ENCODE peak calls at places on chromosome 13, in seven cellular contexts. One of them, this sample, is unnamed.

GRCh38 chr13:53601181-53601580 is 572.6 kb downstream of the OLFM4 start:
- DNase-seq in mucosa of gallbladder: no peak
- DNase-seq in fibroblast of gingiva: no peak
- DNase-seq in osteoblast: no peak
- DNase-seq in hypothalamus: no peak
- DNase-seq in SK-N-MC: no peak
- DNase-seq in GM03348: no peak
- DNase-seq in this sample: no peak

GRCh38 chr13:44758595-44759221 is 182.6 kb upstream of the TSC22D1 start:
- DNase-seq in mucosa of gallbladder: no peak
- DNase-seq in fibroblast of gingiva: peak; percentile 47
- DNase-seq in osteoblast: peak; percentile 92
- DNase-seq in hypothalamus: no peak
- DNase-seq in SK-N-MC: no peak
- DNase-seq in GM03348: peak; percentile 87
- DNase-seq in this sample: no peak

GRCh38 chr13:101917833-101918755 is 465.6 kb downstream of the ITGBL1 start:
- DNase-seq in mucosa of gallbladder: no peak
- DNase-seq in fibroblast of gingiva: no peak
- DNase-seq in osteoblast: peak; percentile 50
- DNase-seq in hypothalamus: no peak
- DNase-seq in SK-N-MC: no peak
- DNase-seq in GM03348: peak; percentile 2
- DNase-seq in this sample: peak; percentile 7

GRCh38 chr13:37446503-37446902 is 152.1 kb downstream of the POSTN start:
- DNase-seq in mucosa of gallbladder: no peak
- DNase-seq in fibroblast of gingiva: peak; percentile 89
- DNase-seq in osteoblast: peak; percentile 57
- DNase-seq in hypothalamus: no peak
- DNase-seq in SK-N-MC: no peak
- DNase-seq in GM03348: peak; percentile 81
- DNase-seq in this sample: no peak

GRCh38 chr13:62512194-62513141 is 1096.8 kb upstream of the PCDH20 start:
- DNase-seq in mucosa of gallbladder: peak; percentile 14
- DNase-seq in fibroblast of gingiva: no peak
- DNase-seq in osteoblast: peak; percentile 26
- DNase-seq in hypothalamus: no peak
- DNase-seq in SK-N-MC: no peak
- DNase-seq in GM03348: peak; percentile 26
- DNase-seq in this sample: peak; percentile 80

GRCh38 chr13:81133066-81133465 is 792.1 kb upstream of the SPRY2 start:
- DNase-seq in mucosa of gallbladder: no peak
- DNase-seq in fibroblast of gingiva: no peak
- DNase-seq in osteoblast: no peak
- DNase-seq in hypothalamus: no peak
- DNase-seq in SK-N-MC: no peak
- DNase-seq in GM03348: no peak
- DNase-seq in this sample: no peak

GRCh38 chr13:93146584-93147292 is 79.9 kb upstream of the GPC6 start:
- DNase-seq in mucosa of gallbladder: no peak
- DNase-seq in fibroblast of gingiva: no peak
- DNase-seq in osteoblast: no peak
- DNase-seq in hypothalamus: no peak
- DNase-seq in SK-N-MC: no peak
- DNase-seq in GM03348: peak; percentile 44
- DNase-seq in this sample: peak; percentile 58

GRCh38 chr13:20728579-20729300 is 25.2 kb downstream of the IL17D start:
- DNase-seq in mucosa of gallbladder: no peak
- DNase-seq in fibroblast of gingiva: no peak
- DNase-seq in osteoblast: no peak
- DNase-seq in hypothalamus: no peak
- DNase-seq in SK-N-MC: no peak
- DNase-seq in GM03348: peak; percentile 34
- DNase-seq in this sample: no peak

GRCh38 chr13:31154939-31155338 is 6.8 kb downstream of the HSPH1 start:
- DNase-seq in mucosa of gallbladder: no peak
- DNase-seq in fibroblast of gingiva: no peak
- DNase-seq in osteoblast: no peak
- DNase-seq in hypothalamus: no peak
- DNase-seq in SK-N-MC: no peak
- DNase-seq in GM03348: no peak
- DNase-seq in this sample: no peak

GRCh38 chr13:110376120-110376519 is 69.0 kb downstream of the COL4A2 start:
- DNase-seq in mucosa of gallbladder: no peak
- DNase-seq in fibroblast of gingiva: no peak
- DNase-seq in osteoblast: peak; percentile 56
- DNase-seq in hypothalamus: no peak
- DNase-seq in SK-N-MC: no peak
- DNase-seq in GM03348: no peak
- DNase-seq in this sample: no peak

GRCh38 chr13:43804461-43805070 is 17.8 kb upstream of the ENOX1 start:
- DNase-seq in mucosa of gallbladder: peak; percentile 34
- DNase-seq in fibroblast of gingiva: peak; percentile 70
- DNase-seq in osteoblast: peak; percentile 70
- DNase-seq in hypothalamus: no peak
- DNase-seq in SK-N-MC: peak; percentile 69
- DNase-seq in GM03348: peak; percentile 52
- DNase-seq in this sample: peak; percentile 88

GRCh38 chr13:32205426-32206096 is 109.6 kb downstream of the ZAR1L start:
- DNase-seq in mucosa of gallbladder: peak; percentile 13
- DNase-seq in fibroblast of gingiva: no peak
- DNase-seq in osteoblast: no peak
- DNase-seq in hypothalamus: no peak
- DNase-seq in SK-N-MC: no peak
- DNase-seq in GM03348: no peak
- DNase-seq in this sample: peak; percentile 33

GRCh38 chr13:95641961-95642621 is 2.4 kb downstream of the DZIP1 start:
- DNase-seq in mucosa of gallbladder: peak; percentile 23
- DNase-seq in fibroblast of gingiva: peak; percentile 47
- DNase-seq in osteoblast: peak; percentile 92
- DNase-seq in hypothalamus: no peak
- DNase-seq in SK-N-MC: no peak
- DNase-seq in GM03348: peak; percentile 80
- DNase-seq in this sample: no peak

GRCh38 chr13:71209217-71209616 is 657.8 kb downstream of the DACH1 start:
- DNase-seq in mucosa of gallbladder: no peak
- DNase-seq in fibroblast of gingiva: no peak
- DNase-seq in osteoblast: no peak
- DNase-seq in hypothalamus: no peak
- DNase-seq in SK-N-MC: no peak
- DNase-seq in GM03348: no peak
- DNase-seq in this sample: no peak

GRCh38 chr13:108249150-108249549 is 20.4 kb upstream of the TNFSF13B start:
- DNase-seq in mucosa of gallbladder: no peak
- DNase-seq in fibroblast of gingiva: no peak
- DNase-seq in osteoblast: no peak
- DNase-seq in hypothalamus: no peak
- DNase-seq in SK-N-MC: no peak
- DNase-seq in GM03348: no peak
- DNase-seq in this sample: no peak

GRCh38 chr13:33721719-33722118 is 96.2 kb upstream of the RFC3 start:
- DNase-seq in mucosa of gallbladder: no peak
- DNase-seq in fibroblast of gingiva: peak; percentile 50
- DNase-seq in osteoblast: no peak
- DNase-seq in hypothalamus: no peak
- DNase-seq in SK-N-MC: no peak
- DNase-seq in GM03348: peak; percentile 41
- DNase-seq in this sample: peak; percentile 21

GRCh38 chr13:111469916-111470506 is 149.6 kb downstream of the TEX29 start:
- DNase-seq in mucosa of gallbladder: no peak
- DNase-seq in fibroblast of gingiva: no peak
- DNase-seq in osteoblast: peak; percentile 72
- DNase-seq in hypothalamus: no peak
- DNase-seq in SK-N-MC: no peak
- DNase-seq in GM03348: no peak
- DNase-seq in this sample: no peak

GRCh38 chr13:68616600-68617222 is 1386.6 kb upstream of the PCDH9 start:
- DNase-seq in mucosa of gallbladder: no peak
- DNase-seq in fibroblast of gingiva: no peak
- DNase-seq in osteoblast: no peak
- DNase-seq in hypothalamus: no peak
- DNase-seq in SK-N-MC: no peak
- DNase-seq in GM03348: no peak
- DNase-seq in this sample: no peak

GRCh38 chr13:61107989-61108388 is 307.7 kb downstream of the PCDH20 start:
- DNase-seq in mucosa of gallbladder: no peak
- DNase-seq in fibroblast of gingiva: no peak
- DNase-seq in osteoblast: no peak
- DNase-seq in hypothalamus: no peak
- DNase-seq in SK-N-MC: no peak
- DNase-seq in GM03348: no peak
- DNase-seq in this sample: no peak

GRCh38 chr13:38350114-38350617 is 515 bp downstream of the UFM1 start:
- DNase-seq in mucosa of gallbladder: peak; percentile 49
- DNase-seq in fibroblast of gingiva: peak; percentile 43
- DNase-seq in osteoblast: peak; percentile 62
- DNase-seq in hypothalamus: peak; percentile 66
- DNase-seq in SK-N-MC: no peak
- DNase-seq in GM03348: peak; percentile 54
- DNase-seq in this sample: peak; percentile 80

GRCh38 chr13:75759531-75759930 is 123.4 kb downstream of the LMO7 start:
- DNase-seq in mucosa of gallbladder: no peak
- DNase-seq in fibroblast of gingiva: no peak
- DNase-seq in osteoblast: no peak
- DNase-seq in hypothalamus: no peak
- DNase-seq in SK-N-MC: no peak
- DNase-seq in GM03348: no peak
- DNase-seq in this sample: no peak